ENCODE peak calls at places on chromosomes 13 and 19, in nine cellular contexts. S is transverse colon, F is esophagus squamous epithelium, L is ovary, A is GM12878, G is uterus, P is tibial nerve, R is stomach, J is heart left ventricle. N is an unnamed sample.

GRCh38 chr19:6925801-6926751 is 38.7 kb downstream of the ADGRE1 start:
- DNase-seq in J (no peak), P (no peak), S (no peak), R (no peak), A (peak), L (no peak), G (no peak), F (no peak), N (no peak)

GRCh38 chr19:46860846-46861690 is at the start of gene ARHGAP35:
- DNase-seq in J (peak), G (peak), A (no peak), R (no peak), P (no peak), F (no peak), L (peak), S (peak), N (no peak)

GRCh38 chr19:6378498-6378897 is 2.8 kb upstream of the PSPN start:
- DNase-seq in J (no peak), F (no peak), R (no peak), A (no peak), S (no peak), P (no peak), L (peak), G (no peak), N (no peak)

GRCh38 chr19:12064266-12065099 is at the start of gene ZNF844:
- DNase-seq in A (peak), S (peak), P (peak), R (peak), L (peak), G (peak), J (peak), F (peak), N (peak)

GRCh38 chr19:12052571-12053169 is at the start of gene ZNF878:
- DNase-seq in J (peak), G (peak), A (peak), R (peak), F (no peak), S (peak), L (peak), P (peak), N (peak)

GRCh38 chr19:55487884-55488687 is at the start of gene SSC5D:
- DNase-seq in S (no peak), G (peak), R (no peak), J (peak), F (no peak), P (no peak), A (no peak), L (peak), N (no peak)

GRCh38 chr13:46265292-46265691 is 53.6 kb downstream of the LRRC63 start:
- DNase-seq in A (no peak), S (no peak), J (no peak), P (no peak), R (no peak), L (no peak), G (no peak), F (no peak), N (no peak)

GRCh38 chr13:93476175-93476574 is 249.6 kb downstream of the GPC6 start:
- DNase-seq in R (no peak), L (no peak), A (no peak), F (no peak), G (no peak), J (no peak), P (no peak), S (no peak), N (no peak)

GRCh38 chr19:15293751-15294505 is 38.4 kb downstream of the BRD4 start:
- DNase-seq in L (no peak), J (no peak), P (no peak), S (no peak), A (no peak), G (no peak), F (no peak), R (no peak), N (no peak)

GRCh38 chr19:49677232-49677881 is at the start of gene PRMT1:
- DNase-seq in J (no peak), G (no peak), L (peak), R (no peak), P (no peak), S (peak), F (no peak), A (no peak), N (peak)

GRCh38 chr19:1360818-1361461 is 22.8 kb upstream of the NDUFS7 start:
- DNase-seq in R (no peak), F (no peak), J (peak), P (peak), L (peak), G (peak), A (no peak), S (peak), N (no peak)

GRCh38 chr19:55830656-55831055 is 1.1 kb downstream of the NLRP11 start:
- DNase-seq in J (no peak), S (no peak), R (no peak), F (no peak), A (no peak), G (no peak), L (no peak), P (no peak), N (no peak)

GRCh38 chr19:8618751-8619150 is 8.2 kb upstream of the ADAMTS10 start:
- DNase-seq in L (no peak), R (no peak), P (no peak), J (no peak), S (no peak), A (no peak), G (no peak), F (no peak), N (no peak)

GRCh38 chr19:7658219-7658686 is 10.6 kb upstream of the RETN start:
- DNase-seq in F (no peak), L (no peak), S (peak), J (no peak), R (no peak), A (peak), G (no peak), P (no peak), N (no peak)

GRCh38 chr19:55117063-55117635 is 288 bp downstream of the PPP1R12C start:
- DNase-seq in A (no peak), G (no peak), J (peak), R (no peak), L (peak), S (peak), P (no peak), F (no peak), N (peak)

GRCh38 chr13:69856331-69856730 is 251.3 kb upstream of the ATXN8OS start:
- DNase-seq in F (no peak), J (no peak), L (no peak), A (no peak), P (no peak), S (no peak), G (no peak), R (no peak), N (no peak)

GRCh38 chr19:16458391-16459128 is 13.2 kb downstream of the EPS15L1 start:
- DNase-seq in F (no peak), P (no peak), A (no peak), R (no peak), J (no peak), S (no peak), G (no peak), L (no peak), N (peak)

GRCh38 chr19:42423462-42424344 is 3.5 kb downstream of the LIPE start:
- DNase-seq in L (peak), J (peak), S (peak), R (peak), F (peak), G (peak), P (peak), A (no peak), N (peak)

GRCh38 chr19:2186071-2186846 is 22.5 kb downstream of the DOT1L start:
- DNase-seq in G (peak), P (peak), J (peak), R (peak), F (no peak), A (no peak), S (peak), L (peak), N (peak)

GRCh38 chr19:54017266-54017665 is 25.8 kb downstream of the CACNG6 start:
- DNase-seq in G (no peak), F (no peak), R (no peak), S (no peak), P (no peak), A (no peak), J (no peak), L (no peak), N (no peak)

GRCh38 chr13:75870397-75870801 is 234.3 kb downstream of the LMO7 start:
- DNase-seq in J (no peak), R (no peak), F (no peak), S (no peak), G (peak), P (no peak), L (no peak), A (no peak), N (peak)

GRCh38 chr13:99217461-99218101 is 16.9 kb downstream of the UBAC2 start:
- DNase-seq in G (no peak), L (no peak), A (no peak), P (no peak), F (no peak), J (no peak), R (no peak), S (no peak), N (no peak)

GRCh38 chr13:100855151-100855550 is 180.6 kb upstream of the TMTC4 start:
- DNase-seq in P (no peak), L (no peak), S (no peak), G (no peak), J (no peak), A (no peak), R (no peak), F (no peak), N (no peak)

GRCh38 chr13:59742467-59742866 is 421.3 kb downstream of the DIAPH3 start:
- DNase-seq in S (no peak), P (no peak), G (no peak), F (no peak), A (no peak), J (no peak), L (no peak), R (no peak), N (no peak)

GRCh38 chr13:97538193-97538592 is 104.2 kb downstream of the RAP2A start:
- DNase-seq in G (no peak), F (no peak), A (no peak), S (no peak), P (no peak), L (no peak), J (no peak), R (no peak), N (no peak)

GRCh38 chr13:99656843-99657506 is 155.7 kb downstream of the TM9SF2 start:
- DNase-seq in F (no peak), G (no peak), A (no peak), R (no peak), P (no peak), S (no peak), L (no peak), J (no peak), N (no peak)

GRCh38 chr19:29610574-29611271 is 4.6 kb downstream of the POP4 start:
- DNase-seq in F (peak), J (peak), G (peak), A (peak), R (peak), L (peak), S (peak), P (peak), N (peak)

GRCh38 chr13:95185311-95185710 is 115.9 kb downstream of the ABCC4 start:
- DNase-seq in J (no peak), G (no peak), A (no peak), P (no peak), L (no peak), R (no peak), S (no peak), F (no peak), N (no peak)

GRCh38 chr19:35748106-35749020 is at the start of gene LIN37:
- DNase-seq in R (peak), G (peak), J (peak), A (peak), P (peak), F (peak), S (peak), L (peak), N (peak)
- TF ChIP-seq POLR2A in R (peak), G (peak), J (peak), A (peak), P (peak), F (peak), S (peak), L (peak), N (peak)

GRCh38 chr19:33442706-33443105 is 69.2 kb downstream of the CEBPG start:
- DNase-seq in L (peak), A (no peak), F (no peak), R (no peak), S (no peak), J (no peak), G (no peak), P (no peak), N (no peak)
- H3K27ac ChIP-seq in L (no peak), A (no peak), F (no peak), R (no peak), S (no peak), J (no peak), G (no peak), P (no peak), N (no peak)

DNA sequence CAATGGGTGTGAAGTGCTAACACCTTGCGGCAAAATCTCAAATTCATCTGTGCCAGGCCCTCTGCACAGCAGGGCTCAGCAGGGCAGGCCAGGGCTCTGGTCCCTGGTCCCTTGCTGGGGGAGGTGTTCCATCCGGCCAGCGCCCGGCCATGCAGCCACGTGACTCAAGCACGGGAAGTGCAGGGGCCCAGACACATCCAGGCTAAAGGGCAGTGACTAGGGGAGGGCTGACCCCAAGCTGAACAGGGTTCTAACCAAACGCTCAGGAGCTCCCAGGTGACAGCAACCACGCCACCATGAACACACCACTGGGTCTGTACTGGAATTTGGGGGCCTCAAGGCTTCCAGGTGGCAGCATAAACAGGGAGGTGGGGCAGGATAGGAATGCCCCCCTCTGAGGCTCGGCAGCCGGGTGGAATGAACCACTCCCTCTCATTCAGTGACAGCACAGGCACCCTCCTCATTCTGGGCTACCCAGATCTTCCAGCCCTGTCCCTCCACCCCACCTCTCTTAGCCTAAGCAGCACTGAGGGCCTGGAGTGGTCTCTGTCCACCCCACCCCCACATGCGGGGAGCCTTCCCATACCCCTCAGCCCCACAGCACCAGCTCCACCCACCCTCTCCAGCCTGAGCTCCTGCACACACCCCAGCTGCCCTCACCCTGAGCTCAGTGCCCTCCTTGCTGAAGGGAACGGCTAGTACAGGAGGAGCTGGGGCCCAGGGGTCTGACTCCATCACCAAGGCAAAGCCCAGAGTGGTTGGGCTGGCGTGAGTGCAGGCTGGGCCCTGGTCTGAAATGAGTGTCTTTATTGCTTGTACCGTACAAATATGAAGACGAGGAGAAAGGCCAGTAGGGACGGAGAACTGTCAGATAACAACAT is 5.3 kb upstream of the CCNP start:
- DNase-seq in P (no peak), S (no peak), J (peak), G (no peak), F (no peak), A (no peak), R (no peak), L (no peak), N (peak)
- TF ChIP-seq POLR2A in P (no peak), S (no peak), J (no peak), G (no peak), F (no peak), A (peak), R (no peak), L (no peak), N (no peak)

DNA sequence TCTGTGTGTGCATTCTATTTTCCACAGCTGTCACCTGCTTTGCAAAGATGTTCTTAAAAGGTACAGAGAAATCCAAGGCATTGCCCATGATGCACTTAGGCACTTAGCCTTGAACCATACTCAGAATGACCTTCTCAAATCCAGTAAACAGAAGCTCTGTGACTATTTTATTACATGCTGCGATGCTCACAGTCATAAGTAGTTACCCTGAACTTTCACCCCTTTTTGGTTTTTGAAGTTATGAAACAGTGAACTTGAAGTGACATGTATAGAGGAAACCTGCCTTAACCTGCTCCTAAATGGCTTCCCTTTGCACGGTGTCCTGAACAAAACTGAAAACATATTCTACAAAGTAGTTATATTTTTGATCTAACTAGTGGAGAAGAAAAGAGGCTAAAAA is 100.4 kb downstream of the SLC10A2 start:
- DNase-seq in G (no peak), S (no peak), A (no peak), R (no peak), F (no peak), J (no peak), L (no peak), P (no peak), N (no peak)
- H3K27ac ChIP-seq in G (no peak), S (no peak), A (no peak), R (no peak), F (no peak), J (no peak), L (no peak), P (no peak), N (no peak)

GRCh38 chr13:77751513-77752456 is 54.3 kb downstream of the SLAIN1 start:
- DNase-seq in G (no peak), A (peak), F (no peak), S (no peak), R (no peak), J (no peak), P (no peak), L (no peak), N (peak)

GRCh38 chr13:77752512-77753069 is 55.1 kb downstream of the SLAIN1 start:
- DNase-seq in R (no peak), J (no peak), F (no peak), P (no peak), S (no peak), A (no peak), L (no peak), G (no peak), N (no peak)

GRCh38 chr13:77745784-77746183 is 48.3 kb downstream of the SLAIN1 start:
- DNase-seq in F (no peak), L (no peak), J (no peak), S (no peak), R (no peak), A (no peak), P (no peak), G (no peak), N (no peak)

GRCh38 chr13:77749481-77749880 is 52.0 kb downstream of the SLAIN1 start:
- DNase-seq in R (no peak), J (no peak), L (no peak), G (no peak), P (no peak), F (no peak), A (no peak), S (no peak), N (no peak)
- TF ChIP-seq POLR2A in R (no peak), J (no peak), L (no peak), G (no peak), P (no peak), F (no peak), A (no peak), S (no peak), N (no peak)

DNA sequence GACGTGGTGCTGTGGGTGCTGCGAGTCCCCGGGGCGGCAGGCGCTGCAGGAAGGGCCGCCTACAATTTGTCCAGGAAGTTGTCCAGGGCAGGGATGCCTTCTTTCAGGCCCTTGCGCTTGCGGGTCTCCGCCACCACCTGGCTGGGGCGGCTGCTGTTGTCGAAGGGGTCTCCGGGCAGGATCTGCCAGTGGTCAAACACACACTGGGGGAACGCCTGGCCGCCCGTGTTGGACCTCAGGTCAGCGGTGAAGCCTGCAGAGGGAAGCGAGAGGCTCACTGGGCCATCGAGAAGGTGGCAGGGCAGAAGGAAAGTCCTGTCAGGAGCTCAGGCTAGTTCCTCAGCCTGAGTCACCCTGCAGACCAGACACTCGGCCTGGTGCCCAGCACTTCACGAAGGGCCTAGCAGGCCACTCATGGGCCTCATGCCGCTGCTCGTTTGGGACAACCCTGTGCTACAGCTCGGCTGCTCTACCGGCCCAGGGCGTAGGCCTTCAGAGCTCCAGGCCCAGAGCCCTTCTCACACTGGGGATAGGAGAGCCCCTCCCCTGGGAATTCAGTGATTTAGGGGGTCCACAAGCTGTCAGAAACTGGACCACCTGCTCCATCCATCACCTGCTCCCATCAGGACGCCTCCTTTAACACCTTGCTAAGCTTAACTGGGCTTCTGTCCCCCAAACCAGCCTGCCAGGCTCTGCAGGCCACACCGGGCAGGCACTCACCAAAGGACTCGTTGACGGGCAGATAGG is 5.8 kb upstream of the DAPK3 start:
- DNase-seq in J (no peak), F (no peak), S (no peak), A (no peak), L (peak), G (no peak), P (no peak), R (no peak), N (peak)
- H3K27ac ChIP-seq in J (no peak), F (no peak), S (no peak), A (no peak), L (no peak), G (no peak), P (no peak), R (no peak), N (no peak)

DNA sequence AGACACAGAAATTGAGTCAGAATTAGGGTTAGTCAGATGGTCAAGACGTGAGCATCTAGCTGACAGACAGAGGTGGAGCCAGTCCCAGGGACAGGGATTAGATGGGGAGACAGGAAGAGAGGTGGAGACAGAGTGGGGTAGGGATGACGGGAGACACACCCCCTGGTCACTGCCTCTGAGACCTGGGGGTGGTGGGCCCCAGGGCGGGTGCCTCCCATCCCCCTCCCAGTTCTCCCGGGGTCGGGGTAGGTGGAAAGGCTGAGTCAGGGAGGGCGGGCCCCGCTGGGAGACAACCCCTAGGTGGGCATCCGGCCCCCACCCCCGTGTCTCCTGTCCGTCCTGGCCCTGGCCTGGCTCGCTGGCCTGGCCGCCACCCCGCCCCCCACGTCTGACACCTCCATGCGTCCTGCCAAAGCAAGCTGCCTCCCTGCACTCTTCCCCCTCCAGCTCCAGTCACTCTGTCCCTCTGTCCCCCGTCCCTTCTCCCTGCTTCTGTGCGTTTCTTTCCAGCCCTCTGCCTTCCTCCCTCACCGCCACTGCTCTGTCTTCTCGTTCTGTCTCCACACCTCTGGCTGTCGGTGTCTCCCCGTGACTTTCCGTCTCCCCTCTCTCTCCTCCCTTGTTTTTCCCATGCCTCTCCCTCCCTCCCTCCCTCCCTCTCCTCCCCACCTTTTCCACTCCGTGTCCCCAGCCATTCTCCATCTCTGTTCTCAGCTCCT is 15.1 kb downstream of the CCDC97 start:
- DNase-seq in A (no peak), F (no peak), L (peak), P (no peak), S (peak), G (peak), R (no peak), J (peak), N (peak)
- TF ChIP-seq POLR2A in A (no peak), F (peak), L (no peak), P (no peak), S (no peak), G (no peak), R (no peak), J (peak), N (no peak)

GRCh38 chr19:57850553-57851017 is 926 bp downstream of the ZNF587 start:
- DNase-seq in G (no peak), L (no peak), F (no peak), P (no peak), A (no peak), R (peak), S (peak), J (no peak), N (peak)
- H3K27ac ChIP-seq in G (peak), L (no peak), F (peak), P (no peak), A (peak), R (peak), S (peak), J (no peak), N (no peak)

N was measured in thyroid gland.